ENCODE peak calls at places on chromosomes 6 and 20, in four cellular contexts. One of them, this sample, is unnamed.

GRCh38 chr6:28721372-28721771 is 195.7 kb downstream of the GPX5 start:
- DNase-seq in nephron progenitor cell: no peak
- DNase-seq in upper lobe of right lung: no peak
- DNase-seq in CD4-positive, alpha-beta T cell: no peak
- DNase-seq in this sample: no peak

GRCh38 chr6:47188588-47189021 is 121.1 kb downstream of the TNFRSF21 start:
- DNase-seq in nephron progenitor cell: no peak
- DNase-seq in upper lobe of right lung: no peak
- DNase-seq in CD4-positive, alpha-beta T cell: no peak
- DNase-seq in this sample: no peak

GRCh38 chr6:32847795-32848194 is 3.9 kb upstream of the PSMB8 start:
- DNase-seq in nephron progenitor cell: no peak
- DNase-seq in upper lobe of right lung: no peak
- DNase-seq in CD4-positive, alpha-beta T cell: no peak
- DNase-seq in this sample: no peak

GRCh38 chr6:142722010-142722409 is 223.0 kb downstream of the HIVEP2 start:
- DNase-seq in nephron progenitor cell: no peak
- DNase-seq in upper lobe of right lung: no peak
- DNase-seq in CD4-positive, alpha-beta T cell: no peak
- DNase-seq in this sample: no peak

GRCh38 chr20:31484001-31484400 is 8.9 kb downstream of the REM1 start:
- DNase-seq in nephron progenitor cell: no peak
- DNase-seq in upper lobe of right lung: no peak
- DNase-seq in CD4-positive, alpha-beta T cell: no peak
- DNase-seq in this sample: no peak

GRCh38 chr6:128919412-128919811 is 36.5 kb downstream of the LAMA2 start:
- DNase-seq in nephron progenitor cell: no peak
- DNase-seq in upper lobe of right lung: no peak
- DNase-seq in CD4-positive, alpha-beta T cell: no peak
- DNase-seq in this sample: no peak

GRCh38 chr6:158835616-158836221 is 16.6 kb upstream of the EZR start:
- DNase-seq in nephron progenitor cell: peak
- DNase-seq in upper lobe of right lung: peak
- DNase-seq in CD4-positive, alpha-beta T cell: no peak
- DNase-seq in this sample: no peak

GRCh38 chr6:116034327-116034726 is 26.4 kb downstream of the FRK start:
- DNase-seq in nephron progenitor cell: no peak
- DNase-seq in upper lobe of right lung: no peak
- DNase-seq in CD4-positive, alpha-beta T cell: no peak
- DNase-seq in this sample: no peak

GRCh38 chr6:157056275-157056674 is 267.0 kb downstream of the TMEM242 start:
- DNase-seq in nephron progenitor cell: no peak
- DNase-seq in upper lobe of right lung: no peak
- DNase-seq in CD4-positive, alpha-beta T cell: no peak
- DNase-seq in this sample: no peak

GRCh38 chr6:156053626-156054025 is 598.0 kb upstream of the NOX3 start:
- DNase-seq in nephron progenitor cell: no peak
- DNase-seq in upper lobe of right lung: no peak
- DNase-seq in CD4-positive, alpha-beta T cell: no peak
- DNase-seq in this sample: no peak

GRCh38 chr6:152948150-152948768 is 34.6 kb downstream of the FBXO5 start:
- DNase-seq in nephron progenitor cell: no peak
- DNase-seq in upper lobe of right lung: no peak
- DNase-seq in CD4-positive, alpha-beta T cell: no peak
- DNase-seq in this sample: no peak

GRCh38 chr6:80543598-80544181 is 437.2 kb downstream of the BCKDHB start:
- DNase-seq in nephron progenitor cell: no peak
- DNase-seq in upper lobe of right lung: no peak
- DNase-seq in CD4-positive, alpha-beta T cell: no peak
- DNase-seq in this sample: no peak

GRCh38 chr20:23103284-23104018 is 17.3 kb upstream of the CD93 start:
- DNase-seq in nephron progenitor cell: no peak
- DNase-seq in upper lobe of right lung: no peak
- DNase-seq in CD4-positive, alpha-beta T cell: no peak
- DNase-seq in this sample: no peak

GRCh38 chr6:122781716-122782115 is 2.2 kb downstream of the FABP7 start:
- DNase-seq in nephron progenitor cell: no peak
- DNase-seq in upper lobe of right lung: no peak
- DNase-seq in CD4-positive, alpha-beta T cell: no peak
- DNase-seq in this sample: no peak

GRCh38 chr20:32483351-32484220 is 101.5 kb downstream of the NOL4L start:
- DNase-seq in nephron progenitor cell: peak
- DNase-seq in upper lobe of right lung: peak
- DNase-seq in CD4-positive, alpha-beta T cell: peak
- DNase-seq in this sample: peak

GRCh38 chr6:33718713-33719112 is 7.2 kb upstream of the UQCC2 start:
- DNase-seq in nephron progenitor cell: no peak
- DNase-seq in upper lobe of right lung: peak
- DNase-seq in CD4-positive, alpha-beta T cell: no peak
- DNase-seq in this sample: no peak

GRCh38 chr20:2932497-2932896 is 59.2 kb downstream of the PTPRA start:
- DNase-seq in nephron progenitor cell: no peak
- DNase-seq in upper lobe of right lung: no peak
- DNase-seq in CD4-positive, alpha-beta T cell: no peak
- DNase-seq in this sample: no peak

GRCh38 chr20:63323298-63323820 is 30.4 kb downstream of the COL20A1 start:
- DNase-seq in nephron progenitor cell: no peak
- DNase-seq in upper lobe of right lung: peak
- DNase-seq in CD4-positive, alpha-beta T cell: no peak
- DNase-seq in this sample: no peak

GRCh38 chr6:36666726-36667591 is 11.6 kb upstream of the CDKN1A start:
- DNase-seq in nephron progenitor cell: peak
- DNase-seq in upper lobe of right lung: peak
- DNase-seq in CD4-positive, alpha-beta T cell: no peak
- DNase-seq in this sample: no peak

GRCh38 chr6:42140756-42141602 is 1.4 kb downstream of the C6orf132 start:
- DNase-seq in nephron progenitor cell: no peak
- DNase-seq in upper lobe of right lung: no peak
- DNase-seq in CD4-positive, alpha-beta T cell: no peak
- DNase-seq in this sample: no peak

GRCh38 chr20:47343007-47343472 is 13.5 kb downstream of the ZMYND8 start:
- DNase-seq in nephron progenitor cell: no peak
- DNase-seq in upper lobe of right lung: peak
- DNase-seq in CD4-positive, alpha-beta T cell: no peak
- DNase-seq in this sample: no peak

DNA sequence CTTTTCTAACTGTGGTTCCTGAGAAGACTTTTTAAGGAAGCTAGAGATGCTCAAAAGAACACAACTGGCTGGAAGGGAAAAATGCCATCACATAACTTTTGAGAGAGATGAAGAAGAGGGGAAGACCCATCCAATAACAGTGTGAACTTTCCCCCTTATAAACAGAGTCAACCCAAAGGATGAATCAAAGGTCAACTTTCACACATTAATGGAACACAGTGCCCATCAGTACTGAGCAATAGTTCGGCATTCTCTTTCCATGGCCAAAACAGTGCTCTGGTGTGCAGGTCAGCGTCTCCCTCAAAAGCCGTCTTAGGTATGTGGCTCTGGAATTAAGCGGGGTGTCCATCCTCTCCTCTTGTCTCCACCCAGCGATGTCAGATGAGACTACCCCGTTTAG is 130.4 kb downstream of the GJA10 start:
- DNase-seq in nephron progenitor cell: no peak
- DNase-seq in upper lobe of right lung: no peak
- DNase-seq in CD4-positive, alpha-beta T cell: no peak
- DNase-seq in this sample: no peak
- TF ChIP-seq CTCF in nephron progenitor cell: no peak
- TF ChIP-seq CTCF in upper lobe of right lung: no peak
- TF ChIP-seq CTCF in CD4-positive, alpha-beta T cell: no peak
- TF ChIP-seq CTCF in this sample: no peak

DNA sequence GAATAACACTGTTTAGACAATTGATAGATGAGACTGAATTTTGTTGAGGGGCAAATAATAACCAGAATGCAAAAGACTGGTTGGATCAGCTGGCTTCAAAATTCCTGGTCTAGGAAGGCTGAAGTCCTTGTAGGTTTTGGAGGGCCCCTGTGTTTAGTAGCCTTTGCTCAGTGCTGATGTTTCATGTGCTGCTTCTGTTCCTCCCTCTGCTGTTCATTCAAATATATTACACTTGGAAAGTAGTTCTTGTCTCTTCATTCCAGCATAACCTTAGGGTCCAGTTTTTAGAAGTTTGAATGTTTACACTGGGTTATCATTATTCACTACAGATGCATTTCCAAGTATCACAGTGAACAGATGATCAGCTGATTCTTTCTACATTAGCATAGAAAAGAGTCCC is 72.5 kb downstream of the FLRT3 start:
- DNase-seq in nephron progenitor cell: no peak
- DNase-seq in upper lobe of right lung: no peak
- DNase-seq in CD4-positive, alpha-beta T cell: no peak
- DNase-seq in this sample: no peak
- TF ChIP-seq CTCF in nephron progenitor cell: peak
- TF ChIP-seq CTCF in upper lobe of right lung: peak
- TF ChIP-seq CTCF in CD4-positive, alpha-beta T cell: no peak
- TF ChIP-seq CTCF in this sample: no peak

GRCh38 chr20:58892126-58892931 is 39.8 kb downstream of the GNAS start:
- DNase-seq in nephron progenitor cell: peak
- DNase-seq in upper lobe of right lung: peak
- DNase-seq in CD4-positive, alpha-beta T cell: peak
- DNase-seq in this sample: peak
- TF ChIP-seq CTCF in nephron progenitor cell: no peak
- TF ChIP-seq CTCF in upper lobe of right lung: peak
- TF ChIP-seq CTCF in CD4-positive, alpha-beta T cell: no peak
- TF ChIP-seq CTCF in this sample: no peak

DNA sequence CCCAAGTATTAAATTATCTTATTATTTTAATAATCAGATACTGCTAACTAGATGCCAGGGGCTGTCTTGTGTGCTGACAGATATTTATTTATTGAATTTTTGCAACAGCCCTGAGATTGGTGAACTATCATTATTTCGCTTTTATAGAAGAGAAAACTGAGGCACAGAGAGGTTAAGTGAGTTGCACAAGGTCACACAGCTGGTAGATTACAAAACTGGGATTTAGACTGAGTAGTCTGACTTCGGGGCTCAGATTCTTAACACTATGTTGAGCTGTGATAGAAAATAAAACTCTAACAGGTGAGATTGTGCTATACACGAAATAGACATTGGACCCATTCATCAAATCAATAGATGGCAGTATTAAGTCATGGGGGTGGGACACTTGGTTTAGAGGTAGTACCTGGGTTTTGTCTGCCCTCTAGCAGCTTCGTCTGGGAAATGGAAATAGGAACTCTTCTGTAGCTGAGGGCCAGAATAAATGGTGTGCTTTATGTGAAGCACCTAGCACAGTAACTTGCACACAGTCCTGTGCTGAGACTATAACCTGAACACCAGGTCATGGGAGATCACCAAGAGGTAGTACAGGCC is 113.4 kb downstream of the B3GAT2 start:
- DNase-seq in nephron progenitor cell: no peak
- DNase-seq in upper lobe of right lung: no peak
- DNase-seq in CD4-positive, alpha-beta T cell: no peak
- DNase-seq in this sample: no peak
- TF ChIP-seq CTCF in nephron progenitor cell: no peak
- TF ChIP-seq CTCF in upper lobe of right lung: no peak
- TF ChIP-seq CTCF in CD4-positive, alpha-beta T cell: no peak
- TF ChIP-seq CTCF in this sample: no peak

GRCh38 chr6:13419826-13420225 is 67.6 kb downstream of the GFOD1 start:
- DNase-seq in nephron progenitor cell: no peak
- DNase-seq in upper lobe of right lung: no peak
- DNase-seq in CD4-positive, alpha-beta T cell: no peak
- DNase-seq in this sample: no peak
- TF ChIP-seq CTCF in nephron progenitor cell: no peak
- TF ChIP-seq CTCF in upper lobe of right lung: no peak
- TF ChIP-seq CTCF in CD4-positive, alpha-beta T cell: no peak
- TF ChIP-seq CTCF in this sample: no peak

GRCh38 chr20:49635171-49635570 is 67.2 kb upstream of the PTGIS start:
- DNase-seq in nephron progenitor cell: peak
- DNase-seq in upper lobe of right lung: no peak
- DNase-seq in CD4-positive, alpha-beta T cell: no peak
- DNase-seq in this sample: no peak

GRCh38 chr20:49631856-49632418 is 64.0 kb upstream of the PTGIS start:
- DNase-seq in nephron progenitor cell: no peak
- DNase-seq in upper lobe of right lung: no peak
- DNase-seq in CD4-positive, alpha-beta T cell: no peak
- DNase-seq in this sample: no peak

GRCh38 chr20:49633023-49633422 is 65.1 kb upstream of the PTGIS start:
- DNase-seq in nephron progenitor cell: no peak
- DNase-seq in upper lobe of right lung: no peak
- DNase-seq in CD4-positive, alpha-beta T cell: no peak
- DNase-seq in this sample: no peak

GRCh38 chr20:49634116-49634515 is 66.2 kb upstream of the PTGIS start:
- DNase-seq in nephron progenitor cell: no peak
- DNase-seq in upper lobe of right lung: no peak
- DNase-seq in CD4-positive, alpha-beta T cell: no peak
- DNase-seq in this sample: no peak

GRCh38 chr20:49633643-49634042 is 65.7 kb upstream of the PTGIS start:
- DNase-seq in nephron progenitor cell: no peak
- DNase-seq in upper lobe of right lung: no peak
- DNase-seq in CD4-positive, alpha-beta T cell: no peak
- DNase-seq in this sample: no peak
- TF ChIP-seq CTCF in nephron progenitor cell: no peak
- TF ChIP-seq CTCF in upper lobe of right lung: no peak
- TF ChIP-seq CTCF in CD4-positive, alpha-beta T cell: no peak
- TF ChIP-seq CTCF in this sample: no peak

GRCh38 chr6:137202078-137202477 is 17.1 kb downstream of the IFNGR1 start:
- DNase-seq in nephron progenitor cell: peak
- DNase-seq in upper lobe of right lung: no peak
- DNase-seq in CD4-positive, alpha-beta T cell: no peak
- DNase-seq in this sample: no peak
- TF ChIP-seq CTCF in nephron progenitor cell: peak
- TF ChIP-seq CTCF in upper lobe of right lung: peak
- TF ChIP-seq CTCF in CD4-positive, alpha-beta T cell: no peak
- TF ChIP-seq CTCF in this sample: no peak